ENCODE peak calls at places on chromosomes 16 and 17, in seven cellular contexts. R is upper lobe of left lung, F is heart left ventricle, N is Peyer's patch, J is stomach, H is tibial nerve, O is testis. X is an unnamed sample.

GRCh38 chr17:72404872-72405271 is 284.1 kb downstream of the SOX9 start:
- DNase-seq in H (no peak), O (no peak), N (no peak), J (no peak), F (no peak), R (no peak), X (no peak)

GRCh38 chr17:50394711-50395110 is 2.6 kb downstream of the LRRC59 start:
- DNase-seq in O (no peak), J (no peak), F (no peak), N (no peak), R (no peak), H (no peak), X (peak)

GRCh38 chr17:48610282-48611211 is at the start of gene HOXB7:
- DNase-seq in H (peak), R (peak), F (peak), J (peak), O (peak), N (peak), X (peak)

GRCh38 chr16:25012525-25012991 is 2.6 kb downstream of the ARHGAP17 start:
- DNase-seq in J (no peak), O (no peak), F (no peak), H (peak), R (no peak), N (no peak), X (no peak)

GRCh38 chr17:43018008-43018853 is 4.0 kb downstream of the VAT1 start:
- DNase-seq in H (no peak), N (no peak), O (no peak), F (no peak), J (no peak), R (no peak), X (peak)

GRCh38 chr17:65750678-65751077 is 189.2 kb upstream of the AXIN2 start:
- DNase-seq in J (peak), N (peak), F (peak), R (peak), H (peak), O (peak), X (peak)

GRCh38 chr17:7186241-7186640 is 7.1 kb upstream of the ASGR1 start:
- DNase-seq in O (no peak), R (no peak), N (no peak), J (no peak), F (no peak), H (no peak), X (no peak)

GRCh38 chr16:69286941-69287713 is 24.0 kb upstream of the VPS4A start:
- DNase-seq in R (peak), H (peak), J (no peak), N (no peak), O (peak), F (no peak), X (peak)

GRCh38 chr16:89099905-89100304 is 6.3 kb downstream of the ACSF3 start:
- DNase-seq in J (no peak), F (no peak), O (no peak), H (no peak), N (peak), R (peak), X (no peak)

GRCh38 chr16:87047221-87048037 is 269.8 kb downstream of the C16orf95 start:
- DNase-seq in N (no peak), F (no peak), O (no peak), H (no peak), R (no peak), J (no peak), X (no peak)

GRCh38 chr17:80749611-80750010 is 205.0 kb downstream of the RPTOR start:
- DNase-seq in H (no peak), R (no peak), J (no peak), F (no peak), O (no peak), N (no peak), X (no peak)

GRCh38 chr17:45143767-45144198 is 4.5 kb upstream of the HEXIM1 start:
- DNase-seq in J (peak), O (peak), R (peak), H (peak), N (peak), F (peak), X (peak)

GRCh38 chr16:38941-39892 is 14.2 kb downstream of the POLR3K start:
- DNase-seq in O (no peak), N (peak), H (no peak), F (no peak), R (peak), J (peak), X (peak)

GRCh38 chr17:66272699-66273390 is 29.6 kb upstream of the PRKCA start:
- DNase-seq in N (no peak), H (no peak), F (no peak), O (peak), R (no peak), J (no peak), X (peak)

GRCh38 chr17:29140631-29141483 is 39.3 kb downstream of the MYO18A start:
- DNase-seq in J (no peak), O (peak), N (peak), F (peak), R (peak), H (no peak), X (no peak)

GRCh38 chr17:47076171-47076570 is 97.1 kb upstream of the RPRML start:
- DNase-seq in R (no peak), J (no peak), N (no peak), H (no peak), F (no peak), O (no peak), X (no peak)

GRCh38 chr17:8629371-8630226 is 926 bp downstream of the MYH10 start:
- DNase-seq in F (peak), J (no peak), N (peak), R (no peak), O (peak), H (no peak), X (peak)

GRCh38 chr17:80886641-80887573 is 104.7 kb upstream of the CHMP6 start:
- DNase-seq in J (no peak), N (peak), O (no peak), R (no peak), H (no peak), F (no peak), X (no peak)

GRCh38 chr16:2471653-2472487 is 773 bp downstream of the NTN3 start:
- DNase-seq in O (no peak), J (no peak), R (no peak), N (no peak), H (no peak), F (no peak), X (no peak)

GRCh38 chr16:47731252-47731651 is 270.1 kb downstream of the PHKB start:
- DNase-seq in H (no peak), F (no peak), O (no peak), J (no peak), N (no peak), R (no peak), X (no peak)

GRCh38 chr17:58487589-58488427 is at the start of gene HSF5:
- DNase-seq in J (peak), H (no peak), N (no peak), R (peak), F (no peak), O (peak), X (peak)

GRCh38 chr17:73371846-73372245 is 60.0 kb upstream of the CDC42EP4 start:
- DNase-seq in F (no peak), J (no peak), N (no peak), R (no peak), O (no peak), H (no peak), X (no peak)

GRCh38 chr16:87043273-87044030 is 273.7 kb downstream of the C16orf95 start:
- DNase-seq in H (no peak), F (peak), R (no peak), J (no peak), O (no peak), N (no peak), X (peak)

GRCh38 chr17:28747046-28747691 is 3.4 kb downstream of the TRAF4 start:
- DNase-seq in H (no peak), N (no peak), R (peak), F (no peak), O (no peak), J (peak), X (peak)

GRCh38 chr16:15765880-15766279 is 90.9 kb downstream of the MYH11 start:
- DNase-seq in O (peak), F (peak), R (no peak), N (no peak), J (no peak), H (peak), X (peak)

GRCh38 chr17:57257911-57258885 is 1.9 kb downstream of the MSI2 start:
- DNase-seq in F (no peak), O (peak), R (no peak), H (no peak), N (no peak), J (no peak), X (no peak)

GRCh38 chr17:38706625-38707298 is 1.7 kb downstream of the MLLT6 start:
- DNase-seq in J (no peak), R (peak), O (peak), H (no peak), N (no peak), F (no peak), X (peak)

GRCh38 chr16:30183961-30184429 is 593 bp downstream of the CORO1A start:
- DNase-seq in O (no peak), N (peak), R (peak), F (peak), H (no peak), J (peak), X (peak)

GRCh38 chr16:85888405-85889331 is 10.3 kb upstream of the IRF8 start:
- DNase-seq in J (no peak), H (no peak), R (no peak), N (no peak), O (no peak), F (no peak), X (no peak)
- H3K27ac ChIP-seq in J (no peak), H (no peak), R (no peak), N (no peak), O (no peak), F (no peak), X (no peak)

GRCh38 chr16:79602615-79603014 is 2.1 kb upstream of the MAF start:
- DNase-seq in N (no peak), H (no peak), F (no peak), J (no peak), O (no peak), R (no peak), X (no peak)

GRCh38 chr16:79601978-79602609 is 1.6 kb upstream of the MAF start:
- DNase-seq in F (peak), O (peak), J (peak), H (peak), R (peak), N (peak), X (peak)

GRCh38 chr16:79599837-79600635 is 501 bp downstream of the MAF start:
- DNase-seq in N (peak), O (peak), R (peak), F (peak), J (peak), H (no peak), X (peak)

GRCh38 chr16:79600636-79601091 is at the start of gene MAF:
- DNase-seq in H (peak), N (peak), O (peak), F (peak), R (peak), J (peak), X (peak)

GRCh38 chr16:79601092-79601977 is 798 bp upstream of the MAF start:
- DNase-seq in N (peak), J (peak), H (peak), R (peak), O (peak), F (peak), X (peak)
- TF ChIP-seq POLR2A in N (peak), J (no peak), H (peak), R (peak), O (no peak), F (no peak), X (no peak)

GRCh38 chr17:76139801-76140660 is 1.0 kb downstream of the FOXJ1 start:
- DNase-seq in N (peak), H (no peak), F (no peak), J (no peak), R (peak), O (peak), X (peak)

GRCh38 chr17:76140661-76141211 is 309 bp downstream of the FOXJ1 start:
- DNase-seq in H (no peak), O (no peak), J (no peak), N (no peak), F (no peak), R (no peak), X (no peak)

GRCh38 chr17:76139261-76139752 is 1.7 kb downstream of the FOXJ1 start:
- DNase-seq in O (no peak), R (no peak), F (no peak), H (no peak), N (no peak), J (no peak), X (no peak)

GRCh38 chr17:76142044-76143041 is 1.3 kb upstream of the FOXJ1 start:
- DNase-seq in J (no peak), O (no peak), F (no peak), H (no peak), N (peak), R (no peak), X (no peak)

DNA sequence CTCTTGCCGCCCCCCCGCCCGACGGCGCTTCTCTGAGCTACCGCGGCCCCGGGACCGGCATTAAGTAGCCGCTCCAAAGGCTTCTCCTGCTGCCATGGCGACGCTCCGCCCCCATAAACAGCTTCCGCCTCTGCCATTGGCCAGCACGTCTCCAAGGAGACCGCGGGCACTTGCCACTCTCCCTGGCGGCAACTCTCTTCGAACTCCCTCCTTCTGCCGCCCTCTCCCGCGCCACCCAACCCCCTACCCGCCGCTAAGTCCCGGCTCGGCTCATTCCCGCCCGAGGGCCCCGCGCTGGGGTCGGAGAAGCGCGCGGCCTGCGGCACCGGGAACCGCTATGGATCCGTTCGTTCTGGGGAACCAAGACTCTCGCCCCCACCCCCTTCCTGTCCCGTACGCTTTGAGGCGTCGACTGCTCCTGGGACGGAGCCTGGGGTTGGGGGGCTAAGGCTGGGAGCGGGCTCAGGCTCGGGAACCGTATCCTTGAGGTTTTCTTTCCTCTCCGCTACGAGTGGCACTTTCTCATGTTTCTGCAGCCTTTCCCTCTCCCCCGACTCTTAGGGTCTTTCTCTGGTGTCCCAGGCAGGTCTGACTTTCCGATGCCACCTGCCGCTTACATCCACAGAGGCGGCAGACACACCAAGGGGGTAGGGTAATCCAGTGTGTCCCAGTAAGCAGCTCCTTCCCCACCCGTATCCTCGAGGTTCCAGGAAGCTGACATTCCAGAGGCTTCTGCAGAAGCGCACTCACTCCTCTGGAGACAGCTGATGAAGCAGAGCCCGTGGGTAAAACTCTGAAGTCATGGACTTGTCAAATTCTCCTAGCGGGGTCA is at the start of gene FOXJ1:
- DNase-seq in R (peak), J (peak), O (peak), F (peak), H (peak), N (peak), X (peak)
- H3K27ac ChIP-seq in R (peak), J (no peak), O (peak), F (no peak), H (no peak), N (no peak), X (no peak)

GRCh38 chr17:19377602-19378415 is 489 bp upstream of the MAPK7 start:
- DNase-seq in O (peak), F (peak), J (peak), R (peak), N (peak), H (peak), X (peak)
- TF ChIP-seq POLR2A in O (no peak), F (no peak), J (no peak), R (peak), N (peak), H (peak), X (peak)

GRCh38 chr16:78720416-78720815 is 621.0 kb downstream of the WWOX start:
- DNase-seq in R (no peak), O (no peak), H (no peak), N (no peak), F (no peak), J (no peak), X (no peak)

DNA sequence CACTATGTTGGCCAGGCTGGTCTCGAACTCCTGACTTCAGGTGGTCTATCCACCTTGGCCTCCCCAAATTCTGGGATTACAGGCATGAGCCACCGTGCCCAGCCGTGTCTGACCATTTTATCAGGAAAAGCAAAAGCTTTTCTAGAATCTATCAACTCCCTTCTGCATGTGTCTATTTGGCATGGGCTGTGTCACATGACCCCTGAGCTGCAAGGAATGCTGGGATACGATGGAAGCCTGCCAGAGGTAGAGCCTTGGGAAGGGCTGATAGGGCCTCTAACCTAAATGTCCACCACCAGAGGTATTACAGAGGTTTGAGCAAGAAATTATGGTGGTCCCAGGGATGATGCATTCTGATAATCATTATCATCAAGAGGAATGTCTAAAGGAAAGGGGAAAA is 616.2 kb downstream of the WWOX start:
- DNase-seq in J (no peak), N (no peak), R (no peak), H (no peak), O (no peak), F (no peak), X (no peak)
- H3K27ac ChIP-seq in J (no peak), N (no peak), R (no peak), H (no peak), O (no peak), F (no peak), X (no peak)

GRCh38 chr17:31523862-31524730 is 132.6 kb downstream of the RAB11FIP4 start:
- DNase-seq in F (no peak), N (peak), J (no peak), R (no peak), O (no peak), H (no peak), X (no peak)
- TF ChIP-seq POLR2A in F (no peak), N (no peak), J (no peak), R (no peak), O (no peak), H (no peak), X (no peak)

DNA sequence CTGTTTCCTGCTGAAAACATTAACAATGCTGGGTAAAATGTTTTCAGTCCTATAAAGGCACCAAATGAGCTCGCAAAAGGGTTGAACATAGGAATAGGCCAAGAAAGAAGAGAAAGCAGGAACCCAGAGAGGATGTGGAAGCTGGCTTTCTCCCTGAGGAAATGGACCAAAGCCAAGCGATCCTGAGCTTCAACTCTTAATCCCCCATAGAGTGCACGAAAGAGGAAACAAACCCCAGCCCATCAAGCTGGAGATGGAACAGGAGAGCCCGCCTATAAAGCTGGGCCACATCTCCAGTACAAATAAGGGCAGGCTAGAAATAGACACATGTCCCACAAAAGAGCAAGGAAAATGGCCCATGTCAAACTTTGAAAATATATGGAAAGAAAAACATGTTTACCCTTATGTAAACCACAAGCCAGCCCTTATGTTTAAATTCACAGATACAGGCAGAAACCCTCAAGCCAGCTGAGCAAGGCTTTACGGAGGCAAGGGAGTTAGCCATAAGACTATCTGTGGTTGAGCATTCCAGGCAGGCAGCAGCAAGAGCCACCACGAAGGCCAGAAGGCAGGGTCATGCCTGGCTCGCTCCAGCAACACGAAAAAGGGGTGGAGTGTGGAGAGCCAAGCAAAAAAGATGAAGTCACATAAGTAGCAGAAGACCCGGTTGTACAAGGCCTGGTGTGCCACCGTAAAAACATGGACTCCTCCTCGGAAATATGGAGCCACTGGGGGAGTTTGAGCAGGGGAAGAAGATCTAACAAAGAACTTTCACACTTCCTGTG is 27.9 kb downstream of the COPRS start:
- DNase-seq in H (no peak), J (no peak), O (no peak), R (no peak), N (no peak), F (no peak), X (no peak)
- H3K27ac ChIP-seq in H (no peak), J (no peak), O (no peak), R (no peak), N (no peak), F (no peak), X (no peak)

DNA sequence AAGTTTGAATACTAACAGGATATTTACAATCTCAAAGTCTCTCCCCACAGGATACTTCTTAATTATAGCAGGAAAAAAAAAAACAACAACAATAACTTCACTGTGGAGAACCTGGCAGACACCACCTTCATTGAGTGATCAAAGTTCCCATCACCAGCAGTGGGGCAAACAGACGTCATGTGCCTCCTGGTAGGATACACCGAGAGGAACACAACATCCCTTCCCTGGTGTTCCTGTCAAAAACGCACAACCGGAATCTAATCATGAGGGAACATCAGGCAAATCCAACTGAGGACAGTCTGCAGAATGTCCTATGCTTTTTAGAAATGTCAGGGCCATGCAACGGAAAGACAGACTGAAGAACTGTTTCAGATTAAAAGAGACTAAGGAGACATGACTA is 80.0 kb downstream of the ZFHX3 start:
- DNase-seq in N (no peak), R (no peak), F (no peak), J (no peak), H (no peak), O (no peak), X (no peak)
- TF ChIP-seq POLR2A in N (no peak), R (no peak), F (no peak), J (no peak), H (no peak), O (no peak), X (no peak)